ENCODE peak calls at places on chromosome 19, in four cellular contexts. U, M, P and K are unnamed samples. For H3K27me3, the result is how much of the 10 kb centered on the place peaks cover.

GRCh38 chr19:1154731-1155351 is 19.2 kb downstream of the SBNO2 start:
- DNase-seq in U (no peak), M (no peak), P (no peak), K (peak)

GRCh38 chr19:1841209-1841924 is 6.9 kb downstream of the REXO1 start:
- DNase-seq in U (no peak), M (no peak), P (no peak), K (no peak)

GRCh38 chr19:16619456-16619855 is 8.5 kb downstream of the MED26 start:
- DNase-seq in U (no peak), M (no peak), P (no peak), K (peak)

GRCh38 chr19:23991170-23991569 is 76.5 kb downstream of the ZNF726 start:
- DNase-seq in U (no peak), M (no peak), P (no peak), K (no peak)

GRCh38 chr19:15811476-15811875 is 4.0 kb downstream of the OR10H1 start:
- DNase-seq in U (no peak), M (no peak), P (no peak), K (no peak)

GRCh38 chr19:1010586-1011510 is 10.1 kb downstream of the TMEM259 start:
- DNase-seq in U (no peak), M (no peak), P (no peak), K (no peak)

GRCh38 chr19:16366433-16367268 is 42.0 kb downstream of the KLF2 start:
- DNase-seq in U (peak), M (no peak), P (no peak), K (peak)

GRCh38 chr19:16164222-16164890 is 9.0 kb downstream of the CIB3 start:
- DNase-seq in U (no peak), M (no peak), P (no peak), K (no peak)

GRCh38 chr19:16599655-16600346 is 27.6 kb upstream of the SLC35E1 start:
- DNase-seq in U (no peak), M (no peak), P (no peak), K (peak)

GRCh38 chr19:40798223-40798996 is 581 bp upstream of the EGLN2 start:
- DNase-seq in U (peak), M (peak), P (peak), K (peak)

GRCh38 chr19:38375098-38375493 is 725 bp downstream of the PSMD8 start:
- DNase-seq in U (no peak), M (no peak), P (no peak), K (peak)

GRCh38 chr19:53908933-53909415 is at the start of gene CACNG7:
- DNase-seq in U (no peak), M (peak), P (no peak), K (peak)

GRCh38 chr19:28012361-28012760 is 1200.6 kb downstream of the UQCRFS1 start:
- DNase-seq in U (no peak), M (peak), P (no peak), K (peak)

GRCh38 chr19:11656535-11656934 is 59.3 kb downstream of the ZNF627 start:
- DNase-seq in U (no peak), M (no peak), P (no peak), K (no peak)

GRCh38 chr19:49327878-49328544 is 3.0 kb upstream of the SLC6A16 start:
- DNase-seq in U (peak), M (peak), P (no peak), K (peak)

GRCh38 chr19:38362076-38362945 is 12.1 kb upstream of the PSMD8 start:
- DNase-seq in U (peak), M (peak), P (peak), K (peak)

GRCh38 chr19:15154002-15154612 is 46.7 kb downstream of the NOTCH3 start:
- DNase-seq in U (no peak), M (peak), P (no peak), K (peak)

GRCh38 chr19:5978606-5979552 is 939 bp upstream of the RANBP3 start:
- DNase-seq in U (no peak), M (no peak), P (no peak), K (peak)

GRCh38 chr19:43470288-43470687 is 4.9 kb upstream of the LYPD3 start:
- DNase-seq in U (peak), M (peak), P (peak), K (peak)

GRCh38 chr19:55617426-55617825 is 6.9 kb downstream of the ZNF784 start:
- DNase-seq in U (no peak), M (no peak), P (no peak), K (peak)

GRCh38 chr19:6393982-6394412 is 1.0 kb upstream of the GTF2F1 start:
- DNase-seq in U (no peak), M (no peak), P (no peak), K (no peak)

GRCh38 chr19:45613926-45614725 is 12.1 kb upstream of the GPR4 start:
- DNase-seq in U (no peak), M (no peak), P (no peak), K (peak)

GRCh38 chr19:38425810-38426466 is at the start of gene RASGRP4:
- DNase-seq in U (peak), M (peak), P (no peak), K (peak)

GRCh38 chr19:56405062-56405461 is 930 bp downstream of the ZNF583 start:
- DNase-seq in U (no peak), M (no peak), P (no peak), K (no peak)

GRCh38 chr19:31312004-31312403 is 37.2 kb downstream of the TSHZ3 start:
- DNase-seq in U (no peak), M (no peak), P (no peak), K (peak)

GRCh38 chr19:55220525-55220924 is 8.0 kb downstream of the TMEM86B start:
- DNase-seq in U (no peak), M (peak), P (no peak), K (peak)

GRCh38 chr19:40530091-40530901 is 46.4 kb upstream of the SHKBP1 start:
- DNase-seq in U (no peak), M (peak), P (peak), K (peak)

GRCh38 chr19:54173951-54174817 is 1.2 kb upstream of the TMC4 start:
- DNase-seq in U (no peak), M (no peak), P (no peak), K (peak)

GRCh38 chr19:44943801-44944249 is 1.8 kb downstream of the APOC4 start:
- DNase-seq in U (no peak), M (no peak), P (no peak), K (peak)

GRCh38 chr19:15812059-15812722 is 3.3 kb downstream of the OR10H1 start:
- DNase-seq in U (peak), M (no peak), P (peak), K (peak)

GRCh38 chr19:49546825-49547565 is 19.2 kb downstream of the RCN3 start:
- DNase-seq in U (peak), M (peak), P (no peak), K (peak)

GRCh38 chr19:15563325-15563794 is 51.7 kb upstream of the CYP4F8 start:
- DNase-seq in U (no peak), M (peak), P (no peak), K (no peak)

GRCh38 chr19:32649751-32650150 is 25.2 kb downstream of the ANKRD27 start:
- DNase-seq in U (no peak), M (no peak), P (no peak), K (no peak)

GRCh38 chr19:14906711-14907110 is 20.8 kb upstream of the OR7A17 start:
- DNase-seq in U (no peak), M (no peak), P (no peak), K (no peak)

GRCh38 chr19:35107541-35107939 is 8.1 kb upstream of the FXYD3 start:
- DNase-seq in U (no peak), M (no peak), P (no peak), K (peak)

GRCh38 chr19:7267792-7268736 is 26.1 kb downstream of the INSR start:
- DNase-seq in U (no peak), M (no peak), P (no peak), K (no peak)

GRCh38 chr19:16398530-16399241 is 73.1 kb downstream of the EPS15L1 start:
- DNase-seq in U (no peak), M (no peak), P (no peak), K (no peak)

GRCh38 chr19:42074513-42075363 is 1.2 kb upstream of the ZNF574 start:
- DNase-seq in U (no peak), M (no peak), P (no peak), K (peak)

GRCh38 chr19:679418-680286 is 3.5 kb downstream of the FSTL3 start:
- DNase-seq in U (peak), M (peak), P (no peak), K (peak)

GRCh38 chr19:50717026-50717723 is 2.4 kb downstream of the SHANK1 start:
- DNase-seq in U (no peak), M (no peak), P (no peak), K (peak)
- H3K27me3 ChIP-seq in U (under half), M (under half), P (half or more), K (under half)

DNA sequence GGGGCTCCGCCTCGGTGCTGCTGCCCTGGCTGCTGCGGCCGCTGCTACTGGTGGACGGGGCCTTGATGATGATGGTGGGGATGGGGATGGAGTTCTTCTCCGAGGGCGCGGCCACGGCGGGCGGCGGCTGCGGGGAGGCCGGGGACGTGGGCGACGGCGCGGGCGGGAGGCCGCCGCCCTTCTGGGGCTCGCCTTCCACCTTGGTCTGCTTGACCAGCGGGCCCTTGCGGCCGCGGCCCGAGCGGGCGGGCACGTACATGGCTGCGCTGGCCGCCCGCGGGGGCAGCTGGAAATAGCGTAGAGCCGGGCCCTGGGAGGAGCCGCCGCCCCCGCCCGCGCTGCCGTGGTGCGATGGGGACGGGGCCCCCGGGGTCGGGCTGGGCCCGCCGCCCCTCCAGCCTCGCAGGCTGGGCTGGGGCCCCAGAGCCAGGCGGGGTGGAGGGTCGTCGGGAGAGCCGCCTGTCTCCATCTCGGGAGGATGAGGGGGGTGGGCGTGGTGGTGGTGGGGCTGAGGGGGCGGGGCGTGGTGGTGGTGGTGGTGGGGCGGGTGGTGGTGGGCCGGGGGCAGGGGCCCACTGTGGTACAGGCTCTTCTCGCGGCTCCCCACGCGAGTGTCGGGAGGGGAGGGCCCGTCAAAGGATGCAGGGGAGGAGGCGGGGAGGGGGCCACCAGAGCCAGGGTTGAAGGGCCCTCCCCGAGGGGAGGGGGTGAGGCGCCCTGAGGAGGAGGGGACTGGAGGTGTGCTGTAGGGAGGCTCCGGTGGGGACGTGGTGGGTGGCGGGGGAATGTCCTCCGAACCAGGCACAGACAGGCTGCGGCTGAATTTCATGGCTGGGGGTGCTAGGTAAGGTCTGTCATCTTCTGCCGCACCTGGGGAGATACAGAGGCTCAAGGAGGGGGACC is 19.4 kb downstream of the C19orf81 start:
- DNase-seq in U (no peak), M (no peak), P (no peak), K (no peak)
- H3K27me3 ChIP-seq in U (under half), M (under half), P (half or more), K (under half)

GRCh38 chr19:3368848-3369336 is 2.5 kb downstream of the NFIC start:
- DNase-seq in U (no peak), M (peak), P (no peak), K (peak)
- H3K27me3 ChIP-seq in U (under half), M (half or more), P (under half), K (under half)

GRCh38 chr19:29528946-29529645 is 3.3 kb downstream of the VSTM2B start:
- DNase-seq in U (no peak), M (peak), P (no peak), K (peak)

GRCh38 chr19:29532097-29532496 is 6.3 kb downstream of the VSTM2B start:
- DNase-seq in U (no peak), M (peak), P (peak), K (no peak)

GRCh38 chr19:29531458-29532025 is 5.7 kb downstream of the VSTM2B start:
- DNase-seq in U (no peak), M (peak), P (no peak), K (peak)

GRCh38 chr19:29529646-29530548 is 4.1 kb downstream of the VSTM2B start:
- DNase-seq in U (no peak), M (peak), P (no peak), K (peak)

GRCh38 chr19:29530549-29531457 is 5.0 kb downstream of the VSTM2B start:
- DNase-seq in U (no peak), M (peak), P (peak), K (peak)
- H3K27me3 ChIP-seq in U (under half), M (half or more), P (half or more), K (under half)

GRCh38 chr19:46722004-46722380 is 5.1 kb upstream of the PRKD2 start:
- DNase-seq in U (no peak), M (no peak), P (no peak), K (peak)
- H3K27me3 ChIP-seq in U (under half), M (under half), P (under half), K (under half)

DNA sequence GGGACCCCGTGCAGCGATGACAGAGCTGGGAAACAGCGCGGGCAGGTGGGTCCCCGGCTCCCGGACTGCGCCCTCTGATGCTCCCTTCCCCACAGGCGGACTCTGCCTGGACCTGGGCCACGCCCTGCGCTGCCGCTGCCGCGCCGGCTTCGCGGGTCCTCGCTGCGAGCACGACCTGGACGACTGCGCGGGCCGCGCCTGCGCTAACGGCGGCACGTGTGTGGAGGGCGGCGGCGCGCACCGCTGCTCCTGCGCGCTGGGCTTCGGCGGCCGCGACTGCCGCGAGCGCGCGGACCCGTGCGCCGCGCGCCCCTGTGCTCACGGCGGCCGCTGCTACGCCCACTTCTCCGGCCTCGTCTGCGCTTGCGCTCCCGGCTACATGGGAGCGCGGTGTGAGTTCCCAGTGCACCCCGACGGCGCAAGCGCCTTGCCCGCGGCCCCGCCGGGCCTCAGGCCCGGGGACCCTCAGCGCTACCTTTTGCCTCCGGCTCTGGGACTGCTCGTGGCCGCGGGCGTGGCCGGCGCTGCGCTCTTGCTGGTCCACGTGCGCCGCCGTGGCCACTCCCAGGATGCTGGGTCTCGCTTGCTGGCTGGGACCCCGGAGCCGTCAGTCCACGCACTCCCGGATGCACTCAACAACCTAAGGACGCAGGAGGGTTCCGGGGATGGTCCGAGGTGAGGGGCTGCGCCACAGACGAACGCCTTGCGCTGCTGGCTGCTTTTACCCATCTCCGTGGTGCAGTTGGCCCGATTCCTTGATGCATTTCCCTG is 7.8 kb upstream of the SELENOV start:
- DNase-seq in U (peak), M (peak), P (peak), K (peak)
- H3K27me3 ChIP-seq in U (under half), M (half or more), P (half or more), K (under half)

GRCh38 chr19:50820086-50820485 is 3.5 kb downstream of the KLK1 start:
- DNase-seq in U (no peak), M (peak), P (no peak), K (peak)

GRCh38 chr19:50818859-50819472 is 4.6 kb downstream of the KLK1 start:
- DNase-seq in U (no peak), M (peak), P (no peak), K (peak)

GRCh38 chr19:50820549-50821247 is 2.9 kb downstream of the KLK1 start:
- DNase-seq in U (no peak), M (peak), P (no peak), K (peak)

GRCh38 chr19:50819636-50820035 is 4.0 kb downstream of the KLK1 start:
- DNase-seq in U (no peak), M (peak), P (no peak), K (peak)

DNA sequence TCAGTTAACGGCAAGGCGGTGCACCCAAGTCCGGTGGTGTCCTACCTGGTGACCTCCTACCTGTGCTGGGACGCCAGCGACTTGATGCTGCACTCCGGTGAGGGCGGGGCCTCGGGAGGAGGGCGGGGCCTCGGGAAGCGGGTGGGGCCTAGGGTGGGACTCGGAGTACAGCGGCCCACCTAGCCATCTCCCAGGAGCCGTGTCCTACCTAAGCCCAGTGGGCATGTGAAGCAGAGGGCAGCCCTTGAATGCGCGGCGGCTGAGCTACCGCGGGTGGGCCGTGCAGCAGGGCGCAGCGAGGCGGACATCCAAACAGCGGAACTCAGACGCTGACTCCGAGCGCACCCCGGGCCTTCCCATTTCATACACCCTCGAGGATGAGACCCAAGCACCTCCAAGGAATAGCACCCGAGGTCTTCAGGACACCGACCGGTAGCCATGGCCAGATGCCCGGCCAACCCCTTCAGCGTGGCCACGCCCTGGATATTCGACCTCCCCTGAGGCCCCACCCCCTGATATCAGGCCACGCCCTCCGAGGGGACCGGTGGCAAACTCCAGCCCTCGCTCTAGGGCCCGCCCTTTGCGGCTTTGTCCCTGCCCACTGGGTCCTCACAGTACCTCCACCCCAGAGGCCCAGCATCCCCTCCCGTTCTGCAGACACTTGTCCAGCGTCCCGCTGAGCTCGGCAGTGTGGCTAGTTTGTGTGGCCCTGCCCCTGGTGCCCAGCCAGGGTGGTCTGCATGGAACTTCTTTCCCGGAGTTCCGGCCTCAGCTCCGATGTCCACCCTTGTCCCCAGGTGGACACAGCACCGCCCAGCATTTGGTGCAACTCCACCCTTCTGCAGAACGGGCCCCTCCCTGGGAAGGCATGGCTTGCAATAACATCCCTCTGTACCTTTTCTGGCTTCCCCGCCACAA is 5.4 kb downstream of the KLK1 start:
- DNase-seq in U (no peak), M (peak), P (peak), K (peak)
- H3K27me3 ChIP-seq in U (under half), M (half or more), P (half or more), K (under half)